ENCODE peak calls at places on chromosomes 13 and 19, in six cellular contexts. P, E, W, L, H and N are unnamed samples.

GRCh38 chr13:37194428-37194861 is 89.0 kb upstream of the CSNK1A1L start:
- DNase-seq in L (no peak), P (no peak), W (peak; percentile 82), E (no peak), H (no peak), N (no peak)

GRCh38 chr13:35349052-35349451 is 127.4 kb downstream of the MAB21L1 start:
- DNase-seq in W (no peak), H (no peak), L (no peak), E (no peak), P (no peak), N (no peak)

GRCh38 chr13:79483302-79483701 is 2.3 kb downstream of the NDFIP2 start:
- DNase-seq in P (no peak), W (peak; percentile 78), H (no peak), E (no peak), L (no peak), N (no peak)

GRCh38 chr13:79681069-79681468 is 200.1 kb downstream of the NDFIP2 start:
- DNase-seq in H (no peak), L (no peak), W (no peak), P (no peak), E (no peak), N (no peak)

GRCh38 chr13:82136880-82137279 is 1745.4 kb downstream of the SLITRK1 start:
- DNase-seq in W (no peak), E (no peak), L (no peak), P (no peak), H (no peak), N (no peak)

GRCh38 chr13:113748862-113749451 is 10.1 kb upstream of the TMEM255B start:
- DNase-seq in L (no peak), H (peak; percentile 42), E (no peak), W (no peak), P (no peak), N (no peak)

GRCh38 chr13:23433171-23434153 is at the start of gene SACS:
- DNase-seq in L (peak; percentile 18), W (peak; percentile 52), E (peak; percentile 66), H (no peak), P (no peak), N (no peak)

GRCh38 chr19:16293133-16294085 is 31.2 kb upstream of the KLF2 start:
- DNase-seq in W (peak; percentile 99), E (peak; percentile 84), L (peak; percentile 88), H (peak; percentile 80), P (no peak), N (no peak)

GRCh38 chr19:21851596-21852345 is 15.8 kb upstream of the ZNF43 start:
- DNase-seq in L (peak; percentile 97), H (peak; percentile 97), W (peak; percentile 94), E (peak; percentile 94), P (peak; percentile 79), N (no peak)

GRCh38 chr13:73657821-73658540 is 476.2 kb downstream of the KLF12 start:
- DNase-seq in H (peak; percentile 83), E (peak; percentile 72), P (no peak), W (no peak), L (peak; percentile 64), N (no peak)

DNA sequence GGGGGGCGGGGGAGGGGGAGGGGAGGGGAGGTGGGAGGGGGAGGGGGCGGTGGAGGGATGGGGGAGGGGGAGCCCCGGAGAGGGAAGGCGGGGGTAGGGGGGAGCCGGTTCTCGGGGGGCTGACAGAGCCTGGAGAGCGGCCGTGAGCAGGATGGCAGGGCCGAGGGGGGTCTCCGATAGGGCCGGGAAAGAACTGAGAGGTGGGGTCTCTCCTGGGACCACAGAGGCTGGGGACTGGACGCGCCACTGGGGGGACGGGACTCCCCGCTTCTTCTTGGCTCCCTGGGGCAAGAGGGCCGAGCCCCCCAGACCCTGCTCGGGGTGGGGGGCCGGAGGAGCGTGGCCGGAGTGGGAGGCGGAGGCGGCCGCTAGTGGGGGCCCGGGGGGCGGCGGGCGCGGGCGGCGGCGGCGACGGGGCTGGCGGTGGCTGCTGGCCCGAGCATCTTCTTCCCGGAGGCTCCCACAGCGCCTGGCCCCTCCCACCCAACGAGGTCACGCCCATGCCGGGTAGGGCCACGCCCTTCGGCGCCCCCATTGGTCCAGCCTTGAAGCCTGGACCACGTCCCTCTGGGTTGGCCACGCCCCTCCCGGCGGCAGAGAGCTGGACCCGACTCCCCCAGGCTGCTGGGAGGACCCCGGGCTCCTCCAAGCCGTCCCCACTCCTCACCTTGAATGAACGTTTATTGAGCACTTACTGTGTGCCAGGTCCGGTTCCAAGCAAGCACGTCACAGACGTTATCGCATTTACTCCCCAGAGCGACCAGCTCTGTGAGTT is at the start of gene NOVA2:
- DNase-seq in W (peak; percentile 36), P (no peak), H (peak; percentile 71), E (peak; percentile 81), L (peak; percentile 84), N (peak; percentile 69)
- H3K27me3 ChIP-seq in W (peaks cover 71% of the 10 kb centered on the region), P (peaks cover 59% of the 10 kb centered on the region), H (no peaks in the 10 kb centered on the region), E (no peaks in the 10 kb centered on the region), L (peaks cover 58% of the 10 kb centered on the region), N (no peaks in the 10 kb centered on the region)

GRCh38 chr19:15025237-15025636 is 24.0 kb upstream of the CASP14 start:
- DNase-seq in H (no peak), P (no peak), E (no peak), L (no peak), W (no peak), N (no peak)
- H3K27me3 ChIP-seq in H (no peaks in the 10 kb centered on the region), P (peaks cover 7% of the 10 kb centered on the region), E (no peaks in the 10 kb centered on the region), L (peaks cover 41% of the 10 kb centered on the region), W (no peaks in the 10 kb centered on the region), N (no peaks in the 10 kb centered on the region)

DNA sequence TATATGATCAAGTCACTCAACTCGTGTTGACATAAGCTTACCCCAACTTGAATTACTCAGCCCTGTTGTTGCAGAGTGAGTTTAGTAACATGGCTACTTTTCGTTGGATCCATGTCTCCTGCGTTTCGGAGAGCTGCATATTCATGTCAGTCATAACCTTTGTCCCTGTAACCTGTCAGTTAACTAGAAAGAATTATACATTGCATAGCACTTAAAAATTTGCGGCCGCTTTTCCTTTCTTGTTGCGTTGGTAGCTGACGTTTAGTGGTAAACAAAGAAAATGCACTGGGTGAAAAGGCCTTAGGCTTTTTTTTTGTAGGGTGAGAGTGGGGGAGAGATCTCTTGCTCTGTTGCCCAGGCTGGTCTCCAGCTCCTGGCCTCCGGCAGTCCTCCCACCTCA is 14.2 kb downstream of the ZNF507 start:
- DNase-seq in P (no peak), H (no peak), E (no peak), W (no peak), L (no peak), N (no peak)
- H3K27me3 ChIP-seq in P (no peaks in the 10 kb centered on the region), H (no peaks in the 10 kb centered on the region), E (no peaks in the 10 kb centered on the region), W (no peaks in the 10 kb centered on the region), L (no peaks in the 10 kb centered on the region), N (no peaks in the 10 kb centered on the region)

GRCh38 chr13:66765559-66765958 is 464.6 kb downstream of the PCDH9 start:
- DNase-seq in H (no peak), E (no peak), L (no peak), P (no peak), W (no peak), N (no peak)
- H3K27me3 ChIP-seq in H (no peaks in the 10 kb centered on the region), E (no peaks in the 10 kb centered on the region), L (no peaks in the 10 kb centered on the region), P (no peaks in the 10 kb centered on the region), W (no peaks in the 10 kb centered on the region), N (no peaks in the 10 kb centered on the region)

GRCh38 chr13:24744247-24744646 is 19.7 kb upstream of the RNF17 start:
- DNase-seq in P (no peak), E (no peak), W (no peak), L (no peak), H (no peak), N (no peak)
- H3K27me3 ChIP-seq in P (peaks cover 25% of the 10 kb centered on the region), E (no peaks in the 10 kb centered on the region), W (peaks cover 36% of the 10 kb centered on the region), L (peaks cover 55% of the 10 kb centered on the region), H (no peaks in the 10 kb centered on the region), N (no peaks in the 10 kb centered on the region)